ENCODE peak calls at places on chromosomes 3 and 15, in five cellular contexts. One of them, this sample, is unnamed.

GRCh38 chr15:101526890-101527289 is 37.4 kb upstream of the PCSK6 start:
- DNase-seq in AG09319: no peak
- DNase-seq in activated CD8-positive, alpha-beta memory T cell treated with anti-CD3 and anti-CD28 coated beads for 48 hours: no peak
- DNase-seq in NCI-H345: no peak
- DNase-seq in AG08395: no peak
- DNase-seq in this sample: no peak

GRCh38 chr15:96089396-96090058 is 241.0 kb upstream of the NR2F2 start:
- DNase-seq in AG09319: no peak
- DNase-seq in activated CD8-positive, alpha-beta memory T cell treated with anti-CD3 and anti-CD28 coated beads for 48 hours: no peak
- DNase-seq in NCI-H345: no peak
- DNase-seq in AG08395: no peak
- DNase-seq in this sample: no peak

GRCh38 chr3:49469037-49469875 is 811 bp upstream of the DAG1 start:
- DNase-seq in AG09319: peak
- DNase-seq in activated CD8-positive, alpha-beta memory T cell treated with anti-CD3 and anti-CD28 coated beads for 48 hours: no peak
- DNase-seq in NCI-H345: peak
- DNase-seq in AG08395: peak
- DNase-seq in this sample: no peak

GRCh38 chr15:26641144-26641543 is 131.7 kb downstream of the GABRB3 start:
- DNase-seq in AG09319: no peak
- DNase-seq in activated CD8-positive, alpha-beta memory T cell treated with anti-CD3 and anti-CD28 coated beads for 48 hours: no peak
- DNase-seq in NCI-H345: no peak
- DNase-seq in AG08395: no peak
- DNase-seq in this sample: no peak

GRCh38 chr15:27410986-27411385 is 440.0 kb downstream of the GABRG3 start:
- DNase-seq in AG09319: no peak
- DNase-seq in activated CD8-positive, alpha-beta memory T cell treated with anti-CD3 and anti-CD28 coated beads for 48 hours: no peak
- DNase-seq in NCI-H345: peak
- DNase-seq in AG08395: no peak
- DNase-seq in this sample: no peak

GRCh38 chr3:175893566-175893965 is 1034.4 kb downstream of the NAALADL2 start:
- DNase-seq in AG09319: no peak
- DNase-seq in activated CD8-positive, alpha-beta memory T cell treated with anti-CD3 and anti-CD28 coated beads for 48 hours: no peak
- DNase-seq in NCI-H345: no peak
- DNase-seq in AG08395: no peak
- DNase-seq in this sample: no peak

GRCh38 chr15:44295909-44296420 is 7.4 kb downstream of the GOLM2 start:
- DNase-seq in AG09319: no peak
- DNase-seq in activated CD8-positive, alpha-beta memory T cell treated with anti-CD3 and anti-CD28 coated beads for 48 hours: no peak
- DNase-seq in NCI-H345: no peak
- DNase-seq in AG08395: no peak
- DNase-seq in this sample: no peak

GRCh38 chr15:70430029-70430428 is 332.3 kb upstream of the TLE3 start:
- DNase-seq in AG09319: peak
- DNase-seq in activated CD8-positive, alpha-beta memory T cell treated with anti-CD3 and anti-CD28 coated beads for 48 hours: no peak
- DNase-seq in NCI-H345: no peak
- DNase-seq in AG08395: no peak
- DNase-seq in this sample: no peak

GRCh38 chr3:55160241-55160877 is 232.5 kb upstream of the LRTM1 start:
- DNase-seq in AG09319: peak
- DNase-seq in activated CD8-positive, alpha-beta memory T cell treated with anti-CD3 and anti-CD28 coated beads for 48 hours: no peak
- DNase-seq in NCI-H345: no peak
- DNase-seq in AG08395: peak
- DNase-seq in this sample: peak

GRCh38 chr3:169940486-169941181 is 26.0 kb upstream of the SEC62 start:
- DNase-seq in AG09319: no peak
- DNase-seq in activated CD8-positive, alpha-beta memory T cell treated with anti-CD3 and anti-CD28 coated beads for 48 hours: no peak
- DNase-seq in NCI-H345: no peak
- DNase-seq in AG08395: no peak
- DNase-seq in this sample: no peak

GRCh38 chr3:11718582-11719405 is 75.1 kb upstream of the VGLL4 start:
- DNase-seq in AG09319: no peak
- DNase-seq in activated CD8-positive, alpha-beta memory T cell treated with anti-CD3 and anti-CD28 coated beads for 48 hours: no peak
- DNase-seq in NCI-H345: peak
- DNase-seq in AG08395: peak
- DNase-seq in this sample: no peak

GRCh38 chr15:26771917-26772587 is 814 bp downstream of the GABRB3 start:
- DNase-seq in AG09319: no peak
- DNase-seq in activated CD8-positive, alpha-beta memory T cell treated with anti-CD3 and anti-CD28 coated beads for 48 hours: no peak
- DNase-seq in NCI-H345: no peak
- DNase-seq in AG08395: no peak
- DNase-seq in this sample: no peak

GRCh38 chr3:49217688-49218470 is 46.5 kb downstream of the KLHDC8B start:
- DNase-seq in AG09319: no peak
- DNase-seq in activated CD8-positive, alpha-beta memory T cell treated with anti-CD3 and anti-CD28 coated beads for 48 hours: no peak
- DNase-seq in NCI-H345: no peak
- DNase-seq in AG08395: no peak
- DNase-seq in this sample: no peak

GRCh38 chr3:126752303-126753190 is 48.5 kb downstream of the CHCHD6 start:
- DNase-seq in AG09319: peak
- DNase-seq in activated CD8-positive, alpha-beta memory T cell treated with anti-CD3 and anti-CD28 coated beads for 48 hours: peak
- DNase-seq in NCI-H345: peak
- DNase-seq in AG08395: peak
- DNase-seq in this sample: no peak

GRCh38 chr15:68638953-68639500 is 60.2 kb downstream of the CORO2B start:
- DNase-seq in AG09319: no peak
- DNase-seq in activated CD8-positive, alpha-beta memory T cell treated with anti-CD3 and anti-CD28 coated beads for 48 hours: no peak
- DNase-seq in NCI-H345: no peak
- DNase-seq in AG08395: peak
- DNase-seq in this sample: no peak

GRCh38 chr15:67931861-67932260 is 92.0 kb upstream of the RNU6-1 start:
- DNase-seq in AG09319: no peak
- DNase-seq in activated CD8-positive, alpha-beta memory T cell treated with anti-CD3 and anti-CD28 coated beads for 48 hours: no peak
- DNase-seq in NCI-H345: no peak
- DNase-seq in AG08395: no peak
- DNase-seq in this sample: no peak

GRCh38 chr3:129291487-129291886 is 12.8 kb downstream of the HMCES start:
- DNase-seq in AG09319: no peak
- DNase-seq in activated CD8-positive, alpha-beta memory T cell treated with anti-CD3 and anti-CD28 coated beads for 48 hours: no peak
- DNase-seq in NCI-H345: no peak
- DNase-seq in AG08395: no peak
- DNase-seq in this sample: no peak

GRCh38 chr15:98866503-98866902 is 141.1 kb downstream of the PGPEP1L start:
- DNase-seq in AG09319: no peak
- DNase-seq in activated CD8-positive, alpha-beta memory T cell treated with anti-CD3 and anti-CD28 coated beads for 48 hours: no peak
- DNase-seq in NCI-H345: no peak
- DNase-seq in AG08395: peak
- DNase-seq in this sample: no peak

GRCh38 chr15:74725241-74725774 is at the start of gene CYP1A1:
- DNase-seq in AG09319: no peak
- DNase-seq in activated CD8-positive, alpha-beta memory T cell treated with anti-CD3 and anti-CD28 coated beads for 48 hours: no peak
- DNase-seq in NCI-H345: peak
- DNase-seq in AG08395: peak
- DNase-seq in this sample: no peak

GRCh38 chr3:177295116-177295515 is 97.8 kb upstream of the TBL1XR1 start:
- DNase-seq in AG09319: no peak
- DNase-seq in activated CD8-positive, alpha-beta memory T cell treated with anti-CD3 and anti-CD28 coated beads for 48 hours: no peak
- DNase-seq in NCI-H345: no peak
- DNase-seq in AG08395: no peak
- DNase-seq in this sample: no peak

GRCh38 chr3:70466096-70466495 is 153.7 kb upstream of the MDFIC2 start:
- DNase-seq in AG09319: no peak
- DNase-seq in activated CD8-positive, alpha-beta memory T cell treated with anti-CD3 and anti-CD28 coated beads for 48 hours: no peak
- DNase-seq in NCI-H345: no peak
- DNase-seq in AG08395: no peak
- DNase-seq in this sample: no peak

GRCh38 chr3:77943598-77943997 is 903.7 kb downstream of the ROBO2 start:
- DNase-seq in AG09319: no peak
- DNase-seq in activated CD8-positive, alpha-beta memory T cell treated with anti-CD3 and anti-CD28 coated beads for 48 hours: no peak
- DNase-seq in NCI-H345: no peak
- DNase-seq in AG08395: no peak
- DNase-seq in this sample: no peak

GRCh38 chr3:4720316-4721075 is 227.3 kb downstream of the ITPR1 start:
- DNase-seq in AG09319: peak
- DNase-seq in activated CD8-positive, alpha-beta memory T cell treated with anti-CD3 and anti-CD28 coated beads for 48 hours: no peak
- DNase-seq in NCI-H345: no peak
- DNase-seq in AG08395: peak
- DNase-seq in this sample: no peak

GRCh38 chr15:62066663-62067447 is at the start of gene C2CD4A:
- DNase-seq in AG09319: no peak
- DNase-seq in activated CD8-positive, alpha-beta memory T cell treated with anti-CD3 and anti-CD28 coated beads for 48 hours: peak
- DNase-seq in NCI-H345: peak
- DNase-seq in AG08395: no peak
- DNase-seq in this sample: no peak

GRCh38 chr15:63597033-63597790 is at the start of gene FBXL22:
- DNase-seq in AG09319: peak
- DNase-seq in activated CD8-positive, alpha-beta memory T cell treated with anti-CD3 and anti-CD28 coated beads for 48 hours: no peak
- DNase-seq in NCI-H345: peak
- DNase-seq in AG08395: peak
- DNase-seq in this sample: no peak

GRCh38 chr15:35481992-35482391 is 64.0 kb downstream of the DPH6 start:
- DNase-seq in AG09319: peak
- DNase-seq in activated CD8-positive, alpha-beta memory T cell treated with anti-CD3 and anti-CD28 coated beads for 48 hours: no peak
- DNase-seq in NCI-H345: peak
- DNase-seq in AG08395: peak
- DNase-seq in this sample: no peak

GRCh38 chr15:67833504-67834248 is 6.2 kb downstream of the RNU6-1 start:
- DNase-seq in AG09319: no peak
- DNase-seq in activated CD8-positive, alpha-beta memory T cell treated with anti-CD3 and anti-CD28 coated beads for 48 hours: no peak
- DNase-seq in NCI-H345: no peak
- DNase-seq in AG08395: peak
- DNase-seq in this sample: no peak

GRCh38 chr15:44397869-44398268 is 29.6 kb upstream of the CTDSPL2 start:
- DNase-seq in AG09319: no peak
- DNase-seq in activated CD8-positive, alpha-beta memory T cell treated with anti-CD3 and anti-CD28 coated beads for 48 hours: no peak
- DNase-seq in NCI-H345: no peak
- DNase-seq in AG08395: no peak
- DNase-seq in this sample: no peak

GRCh38 chr3:100231668-100232067 is 29.1 kb upstream of the TBC1D23 start:
- DNase-seq in AG09319: no peak
- DNase-seq in activated CD8-positive, alpha-beta memory T cell treated with anti-CD3 and anti-CD28 coated beads for 48 hours: no peak
- DNase-seq in NCI-H345: no peak
- DNase-seq in AG08395: no peak
- DNase-seq in this sample: no peak

GRCh38 chr3:21274000-21274671 is 476.9 kb downstream of the ZNF385D start:
- DNase-seq in AG09319: no peak
- DNase-seq in activated CD8-positive, alpha-beta memory T cell treated with anti-CD3 and anti-CD28 coated beads for 48 hours: no peak
- DNase-seq in NCI-H345: no peak
- DNase-seq in AG08395: peak
- DNase-seq in this sample: no peak

GRCh38 chr3:94146455-94146854 is 83.6 kb downstream of the NSUN3 start:
- DNase-seq in AG09319: no peak
- DNase-seq in activated CD8-positive, alpha-beta memory T cell treated with anti-CD3 and anti-CD28 coated beads for 48 hours: no peak
- DNase-seq in NCI-H345: no peak
- DNase-seq in AG08395: no peak
- DNase-seq in this sample: no peak

GRCh38 chr15:101641894-101642293 is 10.3 kb downstream of the TM2D3 start:
- DNase-seq in AG09319: peak
- DNase-seq in activated CD8-positive, alpha-beta memory T cell treated with anti-CD3 and anti-CD28 coated beads for 48 hours: no peak
- DNase-seq in NCI-H345: no peak
- DNase-seq in AG08395: no peak
- DNase-seq in this sample: no peak

GRCh38 chr15:44719293-44719999 is 8.1 kb downstream of the B2M start:
- DNase-seq in AG09319: no peak
- DNase-seq in activated CD8-positive, alpha-beta memory T cell treated with anti-CD3 and anti-CD28 coated beads for 48 hours: no peak
- DNase-seq in NCI-H345: no peak
- DNase-seq in AG08395: no peak
- DNase-seq in this sample: no peak

GRCh38 chr3:39315420-39315819 is 14.1 kb upstream of the CCR8 start:
- DNase-seq in AG09319: no peak
- DNase-seq in activated CD8-positive, alpha-beta memory T cell treated with anti-CD3 and anti-CD28 coated beads for 48 hours: no peak
- DNase-seq in NCI-H345: no peak
- DNase-seq in AG08395: no peak
- DNase-seq in this sample: no peak